ENCODE peak calls at places on chromosomes 11 and 22, in seven cellular contexts. N is epithelial cell of esophagus, F is endothelial cell of umbilical vein, X is activated T-helper 1 cell treated with Interleukin-2 at 50 U/mL for 16 hours, M is GM13977, Q is PC-3, O is EL. G is an unnamed sample.

GRCh38 chr22:48891688-48892380 is 935.8 kb downstream of the BRD1 start:
- DNase-seq in Q (no peak), F (no peak), N (no peak), X (no peak), M (no peak), O (no peak), G (no peak)

GRCh38 chr22:16974298-16975084 is 33.5 kb downstream of the GAB4 start:
- DNase-seq in M (no peak), N (no peak), X (no peak), Q (no peak), F (no peak), O (no peak), G (no peak)

GRCh38 chr11:30150425-30150824 is 80.4 kb upstream of the FSHB start:
- DNase-seq in O (no peak), F (no peak), X (no peak), N (peak), Q (no peak), M (no peak), G (no peak)

GRCh38 chr11:2818021-2818420 is 67.6 kb downstream of the CDKN1C start:
- DNase-seq in N (no peak), X (no peak), O (no peak), F (no peak), M (no peak), Q (no peak), G (no peak)

GRCh38 chr11:124096364-124096763 is 18.9 kb upstream of the VWA5A start:
- DNase-seq in N (no peak), X (no peak), O (no peak), F (no peak), Q (no peak), M (no peak), G (no peak)

GRCh38 chr11:90510839-90511238 is 288.0 kb upstream of the CHORDC1 start:
- DNase-seq in N (no peak), Q (no peak), M (no peak), X (no peak), O (no peak), F (no peak), G (no peak)

GRCh38 chr11:77113382-77114088 is 10.9 kb downstream of the OMP start:
- DNase-seq in Q (peak), X (no peak), M (peak), N (peak), O (peak), F (peak), G (peak)

GRCh38 chr22:30325724-30326703 is 727 bp downstream of the TBC1D10A start:
- DNase-seq in O (peak), X (no peak), F (no peak), N (no peak), Q (no peak), M (peak), G (no peak)

GRCh38 chr11:19995131-19995530 is 165.1 kb downstream of the DBX1 start:
- DNase-seq in F (peak), N (peak), Q (peak), M (no peak), X (no peak), O (peak), G (peak)

GRCh38 chr11:130124096-130124495 is 35.5 kb upstream of the ST14 start:
- DNase-seq in F (peak), M (no peak), Q (peak), O (peak), N (peak), X (no peak), G (peak)

GRCh38 chr11:123082977-123083376 is 21.0 kb upstream of the HSPA8 start:
- DNase-seq in Q (no peak), N (no peak), O (no peak), M (no peak), F (no peak), X (no peak), G (no peak)

GRCh38 chr11:11265994-11266606 is 87.0 kb downstream of the CSNK2A3 start:
- DNase-seq in O (peak), N (peak), X (peak), F (no peak), Q (peak), M (peak), G (peak)

GRCh38 chr11:107545101-107545514 is 20.4 kb downstream of the ALKBH8 start:
- DNase-seq in O (peak), N (peak), X (no peak), Q (peak), F (peak), M (no peak), G (peak)

GRCh38 chr22:23781065-23781464 is 5.7 kb upstream of the SMARCB1 start:
- DNase-seq in X (no peak), F (no peak), Q (no peak), M (no peak), O (no peak), N (no peak), G (no peak)

GRCh38 chr11:14969922-14970323 is 2.2 kb downstream of the CALCA start:
- DNase-seq in N (peak), M (no peak), F (peak), X (peak), O (peak), Q (peak), G (peak)

GRCh38 chr11:73317373-73317772 is 9.3 kb downstream of the ARHGEF17 start:
- DNase-seq in X (no peak), F (no peak), O (no peak), Q (no peak), N (no peak), M (no peak), G (no peak)

GRCh38 chr11:114889464-114890065 is 211.2 kb downstream of the NXPE2 start:
- DNase-seq in F (no peak), Q (no peak), O (no peak), X (no peak), M (no peak), N (no peak), G (no peak)

GRCh38 chr22:22111267-22111751 is 128.7 kb upstream of the TOP3B start:
- DNase-seq in M (peak), X (no peak), O (peak), F (no peak), N (peak), Q (peak), G (peak)

GRCh38 chr22:29310065-29310862 is 3.8 kb downstream of the GAS2L1 start:
- DNase-seq in N (no peak), Q (no peak), O (no peak), F (no peak), M (peak), X (no peak), G (no peak)

GRCh38 chr11:60987577-60988277 is 16.2 kb downstream of the CD6 start:
- DNase-seq in F (no peak), N (no peak), M (no peak), X (no peak), Q (no peak), O (no peak), G (no peak)

GRCh38 chr11:125084057-125084416 is 20.9 kb downstream of the SLC37A2 start:
- DNase-seq in Q (no peak), M (no peak), X (no peak), O (no peak), N (no peak), F (no peak), G (no peak)

GRCh38 chr11:68142028-68142412 is 20.8 kb upstream of the CHKA start:
- DNase-seq in O (no peak), M (no peak), Q (peak), N (peak), X (no peak), F (no peak), G (no peak)

GRCh38 chr22:46604306-46604690 is 15.9 kb upstream of the GRAMD4 start:
- DNase-seq in O (peak), M (peak), X (no peak), N (no peak), Q (no peak), F (no peak), G (no peak)

GRCh38 chr22:18998998-18999397 is 62.9 kb upstream of the PRODH start:
- DNase-seq in F (no peak), Q (no peak), X (no peak), O (no peak), N (no peak), M (no peak), G (no peak)

GRCh38 chr11:20067665-20068064 is 92.6 kb downstream of the DBX1 start:
- DNase-seq in Q (no peak), O (no peak), X (no peak), N (no peak), M (no peak), F (no peak), G (no peak)

G was measured in HT1080.